ENCODE peak calls at places on chromosomes 6 and 20, in seven cellular contexts. U, N, B, Z, Q, J and M are unnamed samples.

GRCh38 chr20:61620174-61620573 is 368.1 kb downstream of the CDH4 start:
- DNase-seq in U (no peak), N (no peak), B (no peak), Z (no peak), Q (no peak), J (no peak), M (no peak)

GRCh38 chr6:5626727-5627426 is 365.6 kb downstream of the FARS2 start:
- DNase-seq in U (no peak), N (no peak), B (no peak), Z (no peak), Q (no peak), J (no peak), M (no peak)

GRCh38 chr20:43971233-43971632 is 56.6 kb downstream of the TOX2 start:
- DNase-seq in U (no peak), N (no peak), B (no peak), Z (no peak), Q (no peak), J (no peak), M (no peak)

GRCh38 chr6:70563540-70563939 is 3.2 kb upstream of the SDHAF4 start:
- DNase-seq in U (no peak), N (peak), B (no peak), Z (no peak), Q (peak), J (peak), M (no peak)

GRCh38 chr6:16409531-16410441 is 171.4 kb downstream of the GMPR start:
- DNase-seq in U (peak), N (peak), B (no peak), Z (peak), Q (peak), J (peak), M (peak)

GRCh38 chr20:63739129-63740069 is at the start of gene SLC2A4RG:
- DNase-seq in U (peak), N (peak), B (no peak), Z (peak), Q (peak), J (peak), M (peak)

GRCh38 chr6:157974341-157974894 is 7.2 kb upstream of the SYNJ2 start:
- DNase-seq in U (no peak), N (peak), B (no peak), Z (no peak), Q (peak), J (peak), M (peak)

GRCh38 chr6:41065550-41066026 is 6.6 kb downstream of the OARD1 start:
- DNase-seq in U (no peak), N (no peak), B (no peak), Z (no peak), Q (no peak), J (no peak), M (no peak)

GRCh38 chr6:6195080-6195479 is 125.4 kb downstream of the F13A1 start:
- DNase-seq in U (no peak), N (no peak), B (no peak), Z (no peak), Q (no peak), J (no peak), M (no peak)

GRCh38 chr20:24762791-24763350 is 186.2 kb upstream of the CST7 start:
- DNase-seq in U (no peak), N (no peak), B (no peak), Z (no peak), Q (no peak), J (no peak), M (no peak)

GRCh38 chr6:6841571-6841970 is 253.1 kb downstream of the LY86 start:
- DNase-seq in U (no peak), N (no peak), B (no peak), Z (no peak), Q (no peak), J (no peak), M (no peak)

GRCh38 chr6:107729098-107729497 is 95.0 kb downstream of the SCML4 start:
- DNase-seq in U (no peak), N (no peak), B (no peak), Z (peak), Q (no peak), J (no peak), M (no peak)
- TF ChIP-seq CTCF in U (no peak), N (peak), B (no peak), Z (no peak), Q (no peak), J (peak), M (no peak)

GRCh38 chr6:4059115-4059777 is 19.7 kb downstream of the FAM217A start:
- DNase-seq in U (no peak), N (peak), B (no peak), Z (no peak), Q (peak), J (peak), M (peak)

GRCh38 chr6:4057036-4057435 is 21.9 kb downstream of the FAM217A start:
- DNase-seq in U (no peak), N (no peak), B (no peak), Z (no peak), Q (no peak), J (no peak), M (no peak)

GRCh38 chr6:4055420-4056041 is 23.4 kb downstream of the FAM217A start:
- DNase-seq in U (no peak), N (peak), B (no peak), Z (no peak), Q (peak), J (peak), M (peak)
- TF ChIP-seq CTCF in U (no peak), N (peak), B (peak), Z (no peak), Q (peak), J (peak), M (peak)

DNA sequence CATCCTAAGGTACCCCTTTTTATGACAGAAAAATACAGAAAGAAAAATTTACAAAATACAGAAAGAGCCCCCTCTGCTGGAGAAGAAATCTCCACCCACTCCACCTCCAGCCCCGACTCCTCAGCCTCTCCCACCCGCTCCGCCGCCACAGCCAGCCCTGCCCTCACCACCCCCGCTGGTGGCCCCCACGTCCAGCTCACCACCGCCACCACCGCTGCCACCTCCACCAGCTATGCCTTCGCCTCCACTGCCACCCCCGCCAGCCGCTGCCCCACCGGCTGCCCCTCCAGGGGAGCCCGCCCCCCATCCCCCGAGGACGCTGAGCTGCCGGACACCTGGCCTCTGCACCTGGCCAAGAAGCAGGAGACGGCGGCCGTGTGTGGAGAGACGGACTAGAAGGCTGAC is 17.7 kb downstream of the WFDC2 start:
- DNase-seq in U (no peak), N (no peak), B (no peak), Z (peak), Q (no peak), J (no peak), M (no peak)
- TF ChIP-seq CTCF in U (no peak), N (no peak), B (no peak), Z (peak), Q (no peak), J (no peak), M (no peak)

DNA sequence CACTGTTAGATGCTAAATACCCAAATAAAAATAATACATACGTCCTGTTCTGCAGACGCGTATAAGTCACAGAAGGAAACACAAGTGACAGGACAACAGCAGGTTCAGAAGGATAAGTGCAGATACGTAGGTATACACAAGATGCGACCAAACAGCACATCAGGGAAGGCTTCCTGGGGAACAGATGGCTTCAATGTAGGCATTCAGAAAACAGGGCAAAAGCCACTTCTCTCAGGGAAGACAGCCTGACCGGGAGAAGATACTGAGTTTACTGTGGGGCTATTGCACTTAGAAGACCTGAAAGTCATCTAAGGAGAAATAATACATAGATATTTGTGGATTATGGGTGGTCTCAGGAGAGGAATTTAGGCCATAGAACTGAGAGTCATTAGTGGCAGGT is 1.9 kb downstream of the HLA-DPA1 start:
- DNase-seq in U (no peak), N (no peak), B (no peak), Z (no peak), Q (no peak), J (no peak), M (no peak)
- TF ChIP-seq CTCF in U (no peak), N (no peak), B (no peak), Z (no peak), Q (no peak), J (no peak), M (no peak)

DNA sequence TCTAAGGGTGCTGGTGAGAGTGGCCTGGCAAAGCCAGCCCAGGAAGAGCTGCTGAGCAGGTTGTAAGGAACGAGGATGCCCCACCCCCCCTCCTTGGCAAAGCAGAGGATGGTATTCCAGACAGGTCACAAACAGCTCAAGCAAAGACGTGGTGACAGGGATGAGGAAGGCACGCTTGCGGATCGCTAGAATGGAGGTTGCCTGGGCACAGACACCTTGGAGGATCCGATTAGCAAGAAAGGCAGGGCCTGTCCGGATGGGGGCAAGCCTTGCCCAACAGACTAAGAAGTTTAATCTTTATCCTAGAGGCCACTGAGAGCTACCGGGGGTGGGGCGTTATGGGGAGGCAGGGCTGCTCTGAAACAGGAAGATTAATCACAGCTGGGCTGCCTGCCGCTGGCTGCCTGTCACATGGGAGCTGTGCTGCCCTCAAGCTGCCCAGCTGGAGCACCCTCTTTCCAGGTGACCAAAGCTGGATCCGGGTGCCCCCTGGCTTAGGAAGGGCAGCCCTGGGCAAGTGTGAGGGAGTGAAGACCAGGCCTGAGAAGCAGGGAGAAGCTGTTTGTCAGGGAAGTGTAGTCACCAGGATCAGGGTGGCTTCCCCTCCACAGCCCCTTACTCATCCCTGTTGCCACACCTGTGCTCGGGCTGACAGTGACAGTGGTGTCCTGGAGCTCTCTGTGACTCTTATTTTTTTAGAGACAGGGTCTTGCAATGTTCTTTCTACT is 9.2 kb upstream of the MAPK13 start:
- DNase-seq in U (peak), N (peak), B (peak), Z (no peak), Q (peak), J (peak), M (peak)
- TF ChIP-seq CTCF in U (no peak), N (no peak), B (no peak), Z (no peak), Q (no peak), J (no peak), M (no peak)

DNA sequence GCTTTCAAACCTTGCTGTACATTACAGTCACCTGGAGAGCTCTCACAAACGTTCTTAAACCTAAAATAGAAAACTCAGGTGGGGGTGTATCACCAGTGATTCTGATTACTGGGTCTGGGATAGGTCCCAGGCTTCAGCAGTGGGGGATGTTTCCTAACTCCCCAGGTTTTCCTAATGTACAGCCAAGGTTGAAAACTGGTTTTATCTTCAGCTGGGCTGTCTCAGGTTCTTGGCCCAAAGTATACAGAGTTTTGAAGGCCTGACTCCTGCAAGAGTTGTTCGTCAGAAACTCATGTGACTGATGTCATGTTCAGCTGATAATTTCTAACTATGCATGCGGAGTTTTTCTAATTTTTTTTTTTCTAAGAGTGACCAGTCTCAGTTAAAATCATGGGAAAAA is 9.8 kb downstream of the SYCP2L start:
- DNase-seq in U (no peak), N (no peak), B (no peak), Z (no peak), Q (no peak), J (no peak), M (no peak)
- TF ChIP-seq CTCF in U (no peak), N (no peak), B (no peak), Z (no peak), Q (no peak), J (no peak), M (no peak)

DNA sequence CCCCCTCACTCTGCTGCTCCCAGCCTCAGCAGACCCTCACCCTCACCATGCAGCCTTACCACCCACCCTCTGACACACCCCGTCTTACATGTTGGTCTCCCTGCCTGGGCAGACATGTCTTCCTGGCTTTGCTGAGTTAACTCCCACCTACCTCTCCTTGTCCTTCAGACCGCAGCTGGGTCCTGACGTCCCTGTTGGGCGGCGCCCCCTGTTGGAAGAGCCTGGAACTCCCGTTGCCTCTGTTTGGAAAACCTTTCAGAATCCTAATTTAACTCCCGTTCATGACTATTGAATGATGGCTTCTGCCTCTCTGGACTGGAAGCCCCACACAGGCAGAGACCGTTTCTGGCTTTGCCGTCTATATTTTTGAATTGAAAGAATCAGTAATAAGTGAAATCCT is 245.1 kb downstream of the MYLK4 start:
- DNase-seq in U (no peak), N (no peak), B (no peak), Z (peak), Q (no peak), J (peak), M (no peak)
- TF ChIP-seq CTCF in U (no peak), N (peak), B (no peak), Z (peak), Q (peak), J (peak), M (no peak)

GRCh38 chr6:25831532-25832306 is at the start of gene SLC17A1:
- DNase-seq in U (no peak), N (no peak), B (no peak), Z (no peak), Q (no peak), J (no peak), M (no peak)
- TF ChIP-seq CTCF in U (no peak), N (no peak), B (no peak), Z (no peak), Q (no peak), J (no peak), M (no peak)

DNA sequence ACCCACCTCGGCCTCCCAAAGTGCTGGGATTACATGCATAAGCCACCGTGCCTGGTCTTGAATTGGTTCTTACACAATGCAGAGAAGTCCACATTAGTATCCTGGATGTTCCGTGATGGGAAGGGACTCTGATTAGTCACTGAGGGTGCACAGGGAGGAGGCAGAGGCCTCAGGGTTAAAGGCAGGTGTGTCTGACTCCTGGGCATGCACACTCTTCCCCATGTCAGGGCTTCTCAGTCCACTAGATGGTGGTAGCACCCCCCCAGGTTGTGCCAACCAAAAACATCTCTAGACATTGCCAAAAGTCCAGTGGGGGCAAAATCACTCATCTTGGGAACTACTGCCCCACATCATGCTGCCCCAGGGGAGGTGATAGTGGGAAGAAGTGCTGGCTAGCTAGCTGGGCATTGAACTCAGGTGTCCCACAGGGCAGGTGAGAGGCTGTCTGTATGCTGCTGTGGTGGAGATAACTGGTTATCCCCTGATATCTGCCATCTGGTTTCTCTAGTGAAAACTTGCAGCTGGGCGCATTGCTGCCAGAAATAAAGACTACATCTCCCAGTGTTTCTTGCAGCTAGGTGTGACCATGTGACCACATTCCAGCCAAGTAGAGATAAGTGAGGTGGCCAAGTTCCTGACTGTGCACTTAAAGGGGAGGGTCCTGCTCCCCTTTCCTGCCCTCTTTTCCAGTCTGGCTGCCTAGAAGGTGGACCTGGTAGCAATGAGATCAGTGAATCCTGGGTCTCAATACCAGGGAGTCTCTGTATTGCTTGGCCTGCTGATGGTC is 8.4 kb upstream of the NSFL1C start:
- DNase-seq in U (no peak), N (no peak), B (no peak), Z (no peak), Q (no peak), J (no peak), M (peak)
- TF ChIP-seq CTCF in U (no peak), N (no peak), B (no peak), Z (no peak), Q (no peak), J (peak), M (no peak)